ENCODE peak calls at places on chromosomes 11 and 22, in five cellular contexts. One of them, this sample, is unnamed.

GRCh38 chr11:116687458-116688201 is 85.2 kb downstream of the BUD13 start:
- DNase-seq in colonic mucosa: no peak
- DNase-seq in thoracic aorta: no peak
- DNase-seq in IMR-90: no peak
- DNase-seq in fibroblast of pulmonary artery: no peak
- DNase-seq in this sample: no peak

GRCh38 chr11:7577226-7577882 is 63.6 kb downstream of the PPFIBP2 start:
- DNase-seq in thoracic aorta: no peak
- DNase-seq in IMR-90: no peak
- DNase-seq in fibroblast of pulmonary artery: peak
- DNase-seq in colonic mucosa: peak
- DNase-seq in this sample: no peak

GRCh38 chr11:113296447-113297205 is 17.8 kb upstream of the TTC12 start:
- DNase-seq in IMR-90: no peak
- DNase-seq in colonic mucosa: no peak
- DNase-seq in thoracic aorta: no peak
- DNase-seq in fibroblast of pulmonary artery: no peak
- DNase-seq in this sample: no peak

GRCh38 chr11:31383116-31383515 is 13.5 kb downstream of the DNAJC24 start:
- DNase-seq in colonic mucosa: no peak
- DNase-seq in thoracic aorta: no peak
- DNase-seq in IMR-90: no peak
- DNase-seq in fibroblast of pulmonary artery: no peak
- DNase-seq in this sample: no peak

GRCh38 chr11:124538019-124538418 is 5.4 kb downstream of the OR8B12 start:
- DNase-seq in fibroblast of pulmonary artery: peak
- DNase-seq in IMR-90: peak
- DNase-seq in colonic mucosa: no peak
- DNase-seq in thoracic aorta: no peak
- DNase-seq in this sample: no peak

GRCh38 chr22:32761251-32761903 is 40.1 kb upstream of the TIMP3 start:
- DNase-seq in thoracic aorta: no peak
- DNase-seq in IMR-90: peak
- DNase-seq in fibroblast of pulmonary artery: no peak
- DNase-seq in colonic mucosa: no peak
- DNase-seq in this sample: no peak

GRCh38 chr11:96326954-96327353 is 16.0 kb downstream of the MAML2 start:
- DNase-seq in IMR-90: no peak
- DNase-seq in thoracic aorta: no peak
- DNase-seq in colonic mucosa: no peak
- DNase-seq in fibroblast of pulmonary artery: no peak
- DNase-seq in this sample: no peak

GRCh38 chr22:39616781-39617180 is 46.2 kb downstream of the CACNA1I start:
- DNase-seq in fibroblast of pulmonary artery: no peak
- DNase-seq in IMR-90: no peak
- DNase-seq in thoracic aorta: no peak
- DNase-seq in colonic mucosa: no peak
- DNase-seq in this sample: no peak

GRCh38 chr11:8167796-8168195 is 1.0 kb downstream of the RIC3 start:
- DNase-seq in IMR-90: peak
- DNase-seq in thoracic aorta: no peak
- DNase-seq in fibroblast of pulmonary artery: peak
- DNase-seq in colonic mucosa: no peak
- DNase-seq in this sample: no peak

GRCh38 chr11:118152552-118153471 is at the start of gene SCN4B:
- DNase-seq in colonic mucosa: peak
- DNase-seq in IMR-90: peak
- DNase-seq in thoracic aorta: no peak
- DNase-seq in fibroblast of pulmonary artery: peak
- DNase-seq in this sample: peak

GRCh38 chr22:39449708-39450107 is 7.1 kb upstream of the MGAT3 start:
- DNase-seq in fibroblast of pulmonary artery: no peak
- DNase-seq in thoracic aorta: no peak
- DNase-seq in colonic mucosa: no peak
- DNase-seq in IMR-90: no peak
- DNase-seq in this sample: no peak

GRCh38 chr11:114131366-114131963 is 72.0 kb downstream of the ZBTB16 start:
- DNase-seq in IMR-90: no peak
- DNase-seq in colonic mucosa: no peak
- DNase-seq in fibroblast of pulmonary artery: no peak
- DNase-seq in thoracic aorta: no peak
- DNase-seq in this sample: no peak

GRCh38 chr11:22787565-22788162 is 41.9 kb downstream of the SVIP start:
- DNase-seq in thoracic aorta: no peak
- DNase-seq in colonic mucosa: no peak
- DNase-seq in fibroblast of pulmonary artery: peak
- DNase-seq in IMR-90: peak
- DNase-seq in this sample: peak

GRCh38 chr11:12552677-12553076 is 121.5 kb upstream of the TEAD1 start:
- DNase-seq in colonic mucosa: no peak
- DNase-seq in fibroblast of pulmonary artery: peak
- DNase-seq in IMR-90: peak
- DNase-seq in thoracic aorta: no peak
- DNase-seq in this sample: no peak

GRCh38 chr22:40036591-40037225 is 42.0 kb downstream of the FAM83F start:
- DNase-seq in IMR-90: peak
- DNase-seq in fibroblast of pulmonary artery: peak
- DNase-seq in colonic mucosa: peak
- DNase-seq in thoracic aorta: no peak
- DNase-seq in this sample: peak

GRCh38 chr11:121482231-121483129 is 29.7 kb upstream of the SORL1-AS1 start:
- DNase-seq in colonic mucosa: no peak
- DNase-seq in IMR-90: no peak
- DNase-seq in thoracic aorta: no peak
- DNase-seq in fibroblast of pulmonary artery: peak
- DNase-seq in this sample: peak

GRCh38 chr22:27512283-27512761 is 289.2 kb downstream of the MN1 start:
- DNase-seq in thoracic aorta: peak
- DNase-seq in fibroblast of pulmonary artery: peak
- DNase-seq in colonic mucosa: peak
- DNase-seq in IMR-90: peak
- DNase-seq in this sample: peak

GRCh38 chr22:50121202-50121740 is 31.5 kb downstream of the MOV10L1 start:
- DNase-seq in thoracic aorta: no peak
- DNase-seq in colonic mucosa: no peak
- DNase-seq in fibroblast of pulmonary artery: no peak
- DNase-seq in IMR-90: no peak
- DNase-seq in this sample: no peak

GRCh38 chr11:12606597-12606996 is 67.6 kb upstream of the TEAD1 start:
- DNase-seq in fibroblast of pulmonary artery: peak
- DNase-seq in colonic mucosa: no peak
- DNase-seq in IMR-90: peak
- DNase-seq in thoracic aorta: no peak
- DNase-seq in this sample: no peak

GRCh38 chr11:93100211-93100610 is 97.6 kb downstream of the SLC36A4 start:
- DNase-seq in thoracic aorta: no peak
- DNase-seq in fibroblast of pulmonary artery: no peak
- DNase-seq in colonic mucosa: no peak
- DNase-seq in IMR-90: peak
- DNase-seq in this sample: no peak

GRCh38 chr11:3162410-3163240 is 2.5 kb downstream of the OSBPL5 start:
- DNase-seq in fibroblast of pulmonary artery: no peak
- DNase-seq in IMR-90: no peak
- DNase-seq in colonic mucosa: no peak
- DNase-seq in thoracic aorta: no peak
- DNase-seq in this sample: no peak

GRCh38 chr11:45301537-45302246 is 15.6 kb upstream of the SYT13 start:
- DNase-seq in IMR-90: no peak
- DNase-seq in colonic mucosa: no peak
- DNase-seq in fibroblast of pulmonary artery: no peak
- DNase-seq in thoracic aorta: no peak
- DNase-seq in this sample: no peak

GRCh38 chr11:70826541-70826943 is 425.8 kb downstream of the SHANK2 start:
- DNase-seq in fibroblast of pulmonary artery: no peak
- DNase-seq in thoracic aorta: no peak
- DNase-seq in colonic mucosa: no peak
- DNase-seq in IMR-90: no peak
- DNase-seq in this sample: peak

GRCh38 chr11:118000067-118000849 is 14.1 kb downstream of the IL10RA start:
- DNase-seq in colonic mucosa: no peak
- DNase-seq in thoracic aorta: no peak
- DNase-seq in fibroblast of pulmonary artery: no peak
- DNase-seq in IMR-90: no peak
- DNase-seq in this sample: no peak

GRCh38 chr11:14335712-14336111 is 23.3 kb downstream of the RRAS2 start:
- DNase-seq in colonic mucosa: no peak
- DNase-seq in fibroblast of pulmonary artery: no peak
- DNase-seq in thoracic aorta: no peak
- DNase-seq in IMR-90: no peak
- DNase-seq in this sample: no peak

GRCh38 chr11:123308077-123308476 is 113.0 kb upstream of the CLMP start:
- DNase-seq in colonic mucosa: no peak
- DNase-seq in thoracic aorta: no peak
- DNase-seq in fibroblast of pulmonary artery: peak
- DNase-seq in IMR-90: peak
- DNase-seq in this sample: no peak

GRCh38 chr22:24128631-24129601 is 52.4 kb upstream of the SUSD2 start:
- DNase-seq in IMR-90: no peak
- DNase-seq in thoracic aorta: no peak
- DNase-seq in fibroblast of pulmonary artery: no peak
- DNase-seq in colonic mucosa: no peak
- DNase-seq in this sample: no peak

GRCh38 chr11:394858-395655 is 1.0 kb downstream of the PKP3 start:
- DNase-seq in colonic mucosa: peak
- DNase-seq in fibroblast of pulmonary artery: no peak
- DNase-seq in IMR-90: no peak
- DNase-seq in thoracic aorta: no peak
- DNase-seq in this sample: no peak

GRCh38 chr11:394034-394857 is at the start of gene PKP3:
- DNase-seq in colonic mucosa: peak
- DNase-seq in IMR-90: peak
- DNase-seq in fibroblast of pulmonary artery: peak
- DNase-seq in thoracic aorta: no peak
- DNase-seq in this sample: peak

GRCh38 chr11:396511-396947 is 2.5 kb downstream of the PKP3 start:
- DNase-seq in colonic mucosa: peak
- DNase-seq in fibroblast of pulmonary artery: peak
- DNase-seq in thoracic aorta: no peak
- DNase-seq in IMR-90: no peak
- DNase-seq in this sample: no peak

GRCh38 chr11:396948-397548 is 3.0 kb downstream of the PKP3 start:
- DNase-seq in thoracic aorta: no peak
- DNase-seq in colonic mucosa: peak
- DNase-seq in IMR-90: peak
- DNase-seq in fibroblast of pulmonary artery: peak
- DNase-seq in this sample: peak

GRCh38 chr11:395866-396265 is 1.9 kb downstream of the PKP3 start:
- DNase-seq in thoracic aorta: no peak
- DNase-seq in IMR-90: no peak
- DNase-seq in colonic mucosa: peak
- DNase-seq in fibroblast of pulmonary artery: no peak
- DNase-seq in this sample: no peak
- H3K4me3 ChIP-seq in thoracic aorta: no peak
- H3K4me3 ChIP-seq in IMR-90: no peak
- H3K4me3 ChIP-seq in colonic mucosa: no peak
- H3K4me3 ChIP-seq in fibroblast of pulmonary artery: no peak
- H3K4me3 ChIP-seq in this sample: no peak

GRCh38 chr11:67238894-67239794 is 27.1 kb upstream of the GRK2 start:
- DNase-seq in fibroblast of pulmonary artery: no peak
- DNase-seq in thoracic aorta: no peak
- DNase-seq in colonic mucosa: no peak
- DNase-seq in IMR-90: peak
- DNase-seq in this sample: no peak

GRCh38 chr11:67239795-67240574 is 26.3 kb upstream of the GRK2 start:
- DNase-seq in thoracic aorta: peak
- DNase-seq in fibroblast of pulmonary artery: peak
- DNase-seq in colonic mucosa: peak
- DNase-seq in IMR-90: peak
- DNase-seq in this sample: peak

GRCh38 chr11:67245046-67245445 is 21.2 kb upstream of the GRK2 start:
- DNase-seq in colonic mucosa: no peak
- DNase-seq in fibroblast of pulmonary artery: no peak
- DNase-seq in IMR-90: no peak
- DNase-seq in thoracic aorta: no peak
- DNase-seq in this sample: no peak

GRCh38 chr11:67240575-67241389 is 25.5 kb upstream of the GRK2 start:
- DNase-seq in fibroblast of pulmonary artery: peak
- DNase-seq in colonic mucosa: peak
- DNase-seq in thoracic aorta: peak
- DNase-seq in IMR-90: peak
- DNase-seq in this sample: peak

GRCh38 chr11:67242548-67242947 is 23.7 kb upstream of the GRK2 start:
- DNase-seq in fibroblast of pulmonary artery: no peak
- DNase-seq in thoracic aorta: no peak
- DNase-seq in colonic mucosa: no peak
- DNase-seq in IMR-90: no peak
- DNase-seq in this sample: no peak
- H3K4me3 ChIP-seq in fibroblast of pulmonary artery: peak
- H3K4me3 ChIP-seq in thoracic aorta: peak
- H3K4me3 ChIP-seq in colonic mucosa: no peak
- H3K4me3 ChIP-seq in IMR-90: no peak
- H3K4me3 ChIP-seq in this sample: no peak

GRCh38 chr22:18024956-18025720 is 777 bp upstream of the MICAL3 start:
- DNase-seq in thoracic aorta: no peak
- DNase-seq in IMR-90: no peak
- DNase-seq in colonic mucosa: no peak
- DNase-seq in fibroblast of pulmonary artery: no peak
- DNase-seq in this sample: no peak
- H3K4me3 ChIP-seq in thoracic aorta: peak
- H3K4me3 ChIP-seq in IMR-90: no peak
- H3K4me3 ChIP-seq in colonic mucosa: peak
- H3K4me3 ChIP-seq in fibroblast of pulmonary artery: peak
- H3K4me3 ChIP-seq in this sample: no peak

GRCh38 chr22:31229402-31230140 is 17.5 kb downstream of the LIMK2 start:
- DNase-seq in colonic mucosa: peak
- DNase-seq in IMR-90: peak
- DNase-seq in fibroblast of pulmonary artery: peak
- DNase-seq in thoracic aorta: no peak
- DNase-seq in this sample: peak

GRCh38 chr22:31230155-31230870 is 18.2 kb downstream of the LIMK2 start:
- DNase-seq in colonic mucosa: no peak
- DNase-seq in fibroblast of pulmonary artery: peak
- DNase-seq in thoracic aorta: no peak
- DNase-seq in IMR-90: peak
- DNase-seq in this sample: peak

GRCh38 chr22:31235076-31235475 is 23.0 kb downstream of the LIMK2 start:
- DNase-seq in fibroblast of pulmonary artery: peak
- DNase-seq in colonic mucosa: no peak
- DNase-seq in thoracic aorta: no peak
- DNase-seq in IMR-90: no peak
- DNase-seq in this sample: no peak

GRCh38 chr22:31230871-31231621 is 18.9 kb downstream of the LIMK2 start:
- DNase-seq in colonic mucosa: peak
- DNase-seq in thoracic aorta: no peak
- DNase-seq in fibroblast of pulmonary artery: peak
- DNase-seq in IMR-90: peak
- DNase-seq in this sample: peak

GRCh38 chr22:31233001-31233400 is 20.9 kb downstream of the LIMK2 start:
- DNase-seq in IMR-90: no peak
- DNase-seq in thoracic aorta: no peak
- DNase-seq in fibroblast of pulmonary artery: no peak
- DNase-seq in colonic mucosa: no peak
- DNase-seq in this sample: no peak
- H3K4me3 ChIP-seq in IMR-90: no peak
- H3K4me3 ChIP-seq in thoracic aorta: no peak
- H3K4me3 ChIP-seq in fibroblast of pulmonary artery: no peak
- H3K4me3 ChIP-seq in colonic mucosa: no peak
- H3K4me3 ChIP-seq in this sample: no peak

GRCh38 chr22:38314140-38314991 is 2.9 kb downstream of the CSNK1E start:
- DNase-seq in thoracic aorta: no peak
- DNase-seq in colonic mucosa: no peak
- DNase-seq in fibroblast of pulmonary artery: peak
- DNase-seq in IMR-90: peak
- DNase-seq in this sample: no peak
- H3K4me3 ChIP-seq in thoracic aorta: peak
- H3K4me3 ChIP-seq in colonic mucosa: peak
- H3K4me3 ChIP-seq in fibroblast of pulmonary artery: peak
- H3K4me3 ChIP-seq in IMR-90: peak
- H3K4me3 ChIP-seq in this sample: no peak